ENCODE peak calls at places on chromosomes 2 and 18, in five cellular contexts. Q, P, A, S and K are unnamed samples.

GRCh38 chr2:112144966-112145365 is 6.8 kb downstream of the FBLN7 start:
- DNase-seq in S (no peak), P (no peak), A (no peak), Q (no peak), K (no peak)

GRCh38 chr2:166573393-166573792 is 79.3 kb upstream of the SCN7A start:
- DNase-seq in P (peak), A (no peak), Q (peak), S (peak), K (peak)

GRCh38 chr2:1546023-1546591 is 132.8 kb downstream of the TPO start:
- DNase-seq in Q (peak), P (peak), S (no peak), A (peak), K (peak)

GRCh38 chr18:72692086-72692485 is 147.9 kb upstream of the CBLN2 start:
- DNase-seq in S (peak), Q (no peak), A (no peak), P (peak), K (no peak)

GRCh38 chr2:8154270-8154669 is 527.6 kb upstream of the ID2 start:
- DNase-seq in P (no peak), A (no peak), S (no peak), Q (no peak), K (no peak)

GRCh38 chr2:161580426-161580825 is 43.8 kb upstream of the SLC4A10 start:
- DNase-seq in A (no peak), P (no peak), Q (no peak), S (no peak), K (no peak)

GRCh38 chr18:32777049-32777448 is 4.2 kb upstream of the KLHL14 start:
- DNase-seq in A (no peak), S (no peak), Q (no peak), P (no peak), K (peak)

GRCh38 chr2:23385351-23385747 is 370 bp downstream of the KLHL29 start:
- DNase-seq in Q (no peak), P (no peak), A (peak), S (no peak), K (peak)

GRCh38 chr2:216298719-216299118 is 73.6 kb downstream of the MARCHF4 start:
- DNase-seq in A (peak), P (no peak), Q (no peak), S (no peak), K (peak)

GRCh38 chr2:101442042-101442666 is 32.8 kb downstream of the RFX8 start:
- DNase-seq in S (no peak), P (no peak), A (no peak), Q (no peak), K (peak)

GRCh38 chr2:54858021-54858681 is 134.7 kb downstream of the EML6 start:
- DNase-seq in Q (no peak), A (peak), S (no peak), P (no peak), K (no peak)

GRCh38 chr18:52288403-52289004 is 51.5 kb upstream of the DCC start:
- DNase-seq in P (peak), S (peak), Q (peak), A (peak), K (no peak)

GRCh38 chr2:238091426-238092060 is 8.6 kb upstream of the ESPNL start:
- DNase-seq in A (no peak), P (no peak), Q (no peak), S (no peak), K (no peak)

GRCh38 chr2:168037772-168038171 is 209.6 kb downstream of the STK39 start:
- DNase-seq in A (no peak), P (no peak), S (no peak), Q (no peak), K (peak)

GRCh38 chr2:199382091-199382490 is 75.6 kb downstream of the SATB2 start:
- DNase-seq in P (no peak), A (no peak), S (no peak), Q (no peak), K (no peak)

GRCh38 chr2:150138587-150138986 is 348.9 kb downstream of the RND3 start:
- DNase-seq in A (no peak), Q (no peak), S (no peak), P (no peak), K (no peak)

GRCh38 chr2:109330056-109330455 is 201.1 kb downstream of the SH3RF3 start:
- DNase-seq in Q (no peak), S (no peak), A (no peak), P (no peak), K (peak)

GRCh38 chr18:23257686-23258565 is 122.6 kb downstream of the CABLES1 start:
- DNase-seq in Q (no peak), A (no peak), S (no peak), P (no peak), K (peak)

GRCh38 chr18:47944972-47945843 is 14.7 kb upstream of the SMAD2 start:
- DNase-seq in A (peak), P (no peak), S (no peak), Q (no peak), K (peak)

GRCh38 chr18:79617521-79618500 is 61.8 kb upstream of the CTDP1 start:
- DNase-seq in P (no peak), Q (no peak), S (no peak), A (no peak), K (no peak)

GRCh38 chr2:158414538-158414937 is 42.0 kb downstream of the CCDC148 start:
- DNase-seq in P (no peak), S (no peak), A (no peak), Q (no peak), K (no peak)

GRCh38 chr2:111162718-111163331 is 42.1 kb downstream of the BCL2L11 start:
- DNase-seq in P (no peak), Q (no peak), A (peak), S (no peak), K (peak)

GRCh38 chr18:9642799-9643445 is 28.6 kb upstream of the PPP4R1 start:
- DNase-seq in P (no peak), S (no peak), A (peak), Q (no peak), K (peak)
- H4K8ac ChIP-seq in P (no peak), S (no peak), A (no peak), Q (no peak), K (peak)

GRCh38 chr2:98871506-98871905 is 64.5 kb downstream of the CRACDL start:
- DNase-seq in S (no peak), Q (no peak), P (no peak), A (peak), K (no peak)

GRCh38 chr2:98870516-98871158 is 65.4 kb downstream of the CRACDL start:
- DNase-seq in A (no peak), P (peak), S (no peak), Q (no peak), K (no peak)

GRCh38 chr2:98869868-98870267 is 66.2 kb downstream of the CRACDL start:
- DNase-seq in S (no peak), Q (no peak), A (peak), P (no peak), K (no peak)

GRCh38 chr2:98874186-98874689 is 61.8 kb downstream of the CRACDL start:
- DNase-seq in A (no peak), P (no peak), S (no peak), Q (no peak), K (no peak)

GRCh38 chr2:98872526-98872925 is 63.5 kb downstream of the CRACDL start:
- DNase-seq in A (peak), Q (no peak), S (no peak), P (no peak), K (no peak)
- H3K4me2 ChIP-seq in A (no peak), Q (no peak), S (no peak), P (no peak), K (no peak)

DNA sequence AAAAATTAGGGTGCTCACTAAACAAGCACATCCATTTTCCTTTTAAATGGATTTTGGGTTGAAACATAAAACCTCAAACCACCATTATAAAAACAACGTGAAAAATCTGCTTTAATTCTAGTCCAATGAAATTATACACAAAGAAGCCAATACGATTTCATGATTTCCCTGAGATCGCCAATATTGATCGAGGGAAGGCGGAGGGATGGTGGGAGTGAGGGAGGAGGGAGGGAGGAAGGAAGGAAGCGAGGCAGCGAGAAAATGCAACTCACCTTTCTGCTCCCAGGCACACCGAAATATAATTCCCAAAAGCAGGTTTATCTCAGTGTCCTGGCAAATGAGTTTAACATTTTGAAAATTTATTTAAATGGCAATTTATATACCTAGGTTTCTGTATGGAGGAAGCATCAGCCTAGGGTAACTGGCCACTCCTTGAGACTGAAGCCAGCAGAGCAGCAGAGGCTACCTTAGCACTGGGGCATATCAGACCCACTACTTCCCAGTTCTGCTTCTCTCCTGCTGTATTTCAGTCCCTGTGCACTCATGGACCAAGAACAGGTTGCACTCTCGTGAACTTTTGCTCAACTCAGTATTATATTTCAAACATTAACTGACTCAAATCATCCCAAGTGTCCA is 2.3 kb upstream of the ONECUT2 start:
- DNase-seq in P (no peak), S (no peak), Q (no peak), A (no peak), K (no peak)
- H2BK12ac ChIP-seq in P (no peak), S (no peak), Q (no peak), A (no peak), K (no peak)

DNA sequence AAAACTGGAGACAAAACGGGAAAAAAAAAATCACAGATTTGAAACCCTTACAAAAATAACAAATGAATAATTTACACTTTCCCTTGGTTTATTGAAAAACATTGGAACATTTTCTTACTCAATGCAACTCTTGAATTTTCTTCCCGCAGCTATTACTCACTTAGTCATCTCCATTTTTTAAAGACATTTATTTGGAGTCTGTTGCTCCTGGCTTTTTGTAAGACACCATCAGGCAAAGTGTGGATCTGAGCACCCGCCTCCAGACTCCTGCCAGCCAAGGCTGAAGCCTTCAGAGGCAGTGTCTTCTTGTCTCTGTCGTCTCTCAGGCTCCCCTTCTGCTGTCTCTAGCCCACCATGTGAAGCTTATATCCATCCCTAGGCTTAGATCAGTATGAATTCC is 46.2 kb downstream of the TRIB2 start:
- DNase-seq in Q (no peak), A (no peak), S (no peak), P (no peak), K (no peak)
- H4K8ac ChIP-seq in Q (no peak), A (no peak), S (no peak), P (no peak), K (no peak)